ENCODE peak calls at places on chromosome X, in four cellular contexts. X, H, G and M are unnamed samples.

GRCh38 chrX:139826065-139827044 is 106.5 kb downstream of the ATP11C start:
- DNase-seq in X (peak; percentile 83), H (peak; percentile 66), G (no peak), M (no peak)

GRCh38 chrX:118666521-118666920 is 60.9 kb upstream of the IL13RA1 start:
- DNase-seq in X (peak; percentile 31), G (no peak), H (no peak), M (no peak)

GRCh38 chrX:134898450-134898849 is 92.3 kb upstream of the SMIM10 start:
- DNase-seq in X (peak; percentile 45), H (peak; percentile 40), G (no peak), M (no peak)

GRCh38 chrX:9562851-9563250 is 98.0 kb downstream of the TBL1X start:
- DNase-seq in H (no peak), G (no peak), X (peak; percentile 89), M (no peak)

GRCh38 chrX:103464071-103464773 is 55.1 kb downstream of the RAB40A start:
- DNase-seq in X (peak; percentile 47), G (no peak), H (peak; percentile 55), M (peak; percentile 28)

GRCh38 chrX:30865020-30865419 is 24.0 kb downstream of the TAB3 start:
- DNase-seq in X (no peak), H (no peak), G (no peak), M (peak; percentile 30)

GRCh38 chrX:8868070-8868795 is 67.0 kb upstream of the FAM9A start:
- DNase-seq in X (peak; percentile 95), G (no peak), H (no peak), M (no peak)

GRCh38 chrX:21745756-21746155 is 12.2 kb downstream of the SMPX start:
- DNase-seq in G (no peak), H (peak; percentile 24), X (peak; percentile 25), M (peak; percentile 18)

GRCh38 chrX:41351923-41352322 is 18.0 kb downstream of the DDX3X start:
- DNase-seq in X (peak; percentile 10), H (peak; percentile 1), G (no peak), M (no peak)

GRCh38 chrX:83759872-83760271 is 101.1 kb upstream of the CYLC1 start:
- DNase-seq in X (peak; percentile 9), H (no peak), G (no peak), M (no peak)

GRCh38 chrX:136061302-136061701 is 76.1 kb downstream of the SLC9A6 start:
- DNase-seq in G (no peak), X (no peak), H (no peak), M (no peak)

GRCh38 chrX:129759576-129760061 is 20.1 kb upstream of the SASH3 start:
- DNase-seq in H (peak; percentile 18), X (peak; percentile 83), G (no peak), M (peak; percentile 18)

GRCh38 chrX:28773807-28774206 is 186.6 kb downstream of the IL1RAPL1 start:
- DNase-seq in H (no peak), X (no peak), G (no peak), M (no peak)

GRCh38 chrX:141669689-141670088 is 28.9 kb downstream of the SPANXD start:
- DNase-seq in H (no peak), X (no peak), G (no peak), M (no peak)

GRCh38 chrX:17496407-17496806 is 121.4 kb downstream of the NHS start:
- DNase-seq in H (no peak), G (no peak), X (no peak), M (no peak)

GRCh38 chrX:154441564-154441963 is 2.4 kb upstream of the FAM50A start:
- DNase-seq in G (no peak), H (no peak), X (no peak), M (no peak)

GRCh38 chrX:154444755-154445246 is 860 bp downstream of the FAM50A start:
- DNase-seq in X (no peak), H (no peak), G (no peak), M (no peak)

GRCh38 chrX:154441984-154442707 is 1.8 kb upstream of the FAM50A start:
- DNase-seq in X (no peak), G (no peak), H (no peak), M (no peak)

GRCh38 chrX:154444001-154444754 is at the start of gene FAM50A:
- DNase-seq in G (no peak), X (peak; percentile 42), H (peak; percentile 40), M (peak; percentile 86)

DNA sequence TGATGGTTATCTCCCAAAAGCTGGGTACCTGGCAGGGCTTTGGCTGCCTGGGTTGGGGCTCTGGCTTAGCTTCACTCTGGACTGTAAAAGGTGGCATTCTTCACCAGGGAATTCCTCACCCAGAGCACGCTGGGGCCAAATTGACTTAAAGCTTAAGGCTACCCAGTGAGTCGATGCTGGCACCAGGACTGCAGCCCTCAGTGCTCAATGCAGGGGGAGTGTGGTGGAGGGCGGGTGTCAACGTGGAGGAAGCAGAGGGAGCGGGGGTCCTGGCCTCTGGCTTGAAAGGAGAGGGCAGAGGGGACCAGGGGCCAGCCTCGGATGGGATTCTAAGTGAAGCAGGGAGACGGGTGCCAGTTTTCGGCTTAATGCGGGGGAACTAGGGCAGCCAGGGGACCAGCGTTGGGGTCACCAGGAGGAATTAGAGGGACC is 446 bp upstream of the FAM50A start:
- DNase-seq in G (no peak), X (no peak), H (no peak), M (no peak)
- TF ChIP-seq FOS in G (no peak), X (no peak), H (no peak), M (no peak)

DNA sequence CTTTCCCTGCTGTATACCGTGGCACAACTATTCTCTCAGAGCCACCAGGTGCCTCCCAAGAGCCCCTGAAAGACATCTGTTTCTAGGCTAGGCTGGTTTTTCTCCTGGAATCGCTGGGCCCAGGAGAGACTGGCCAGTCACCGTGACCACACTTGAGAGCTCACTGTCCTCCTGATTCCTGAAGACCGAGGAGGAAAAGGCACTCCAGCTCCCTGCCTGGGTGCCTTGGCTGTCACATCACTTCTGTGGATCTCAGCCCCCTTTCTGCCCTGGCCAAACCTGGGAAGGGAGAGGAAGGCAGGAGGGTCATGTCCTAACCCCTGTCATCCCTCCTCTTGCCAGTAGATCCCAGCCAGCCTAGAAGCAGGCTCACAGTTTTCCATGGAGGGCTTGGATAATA is 54.7 kb upstream of the LAS1L start:
- DNase-seq in G (no peak), X (no peak), H (no peak), M (no peak)
- TF ChIP-seq FOS in G (no peak), X (no peak), H (no peak), M (no peak)

GRCh38 chrX:116241001-116241400 is 70.5 kb downstream of the AGTR2 start:
- DNase-seq in X (no peak), H (no peak), G (no peak), M (no peak)

GRCh38 chrX:116240446-116240845 is 69.9 kb downstream of the AGTR2 start:
- DNase-seq in G (no peak), H (no peak), X (no peak), M (no peak)

GRCh38 chrX:116238866-116239265 is 68.3 kb downstream of the AGTR2 start:
- DNase-seq in X (no peak), H (no peak), G (no peak), M (no peak)

GRCh38 chrX:116238093-116238492 is 67.5 kb downstream of the AGTR2 start:
- DNase-seq in H (no peak), X (no peak), G (no peak), M (no peak)

DNA sequence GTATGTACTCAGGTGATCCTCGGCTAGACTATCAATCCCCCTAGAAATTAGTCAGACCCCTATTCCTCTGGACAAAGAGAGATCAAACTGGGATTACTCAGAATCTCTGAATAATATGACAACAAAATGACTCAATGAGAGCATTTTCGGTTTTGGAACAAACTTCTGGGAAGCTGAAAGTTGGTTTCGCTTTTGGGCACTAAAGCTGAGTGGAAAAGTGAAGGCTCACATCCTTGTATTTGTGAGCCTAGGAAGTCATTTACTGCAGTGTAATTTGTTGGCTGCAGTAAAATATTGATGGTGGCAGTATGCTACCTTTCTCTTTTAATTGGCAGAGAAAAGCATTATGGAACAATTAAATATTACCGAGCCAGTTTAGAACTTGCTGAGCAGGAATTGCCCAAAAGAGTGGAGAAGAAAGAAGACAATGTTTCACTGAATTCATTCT is 69.4 kb downstream of the AGTR2 start:
- DNase-seq in G (no peak), X (no peak), H (no peak), M (no peak)
- TF ChIP-seq FOS in G (no peak), X (no peak), H (no peak), M (no peak)

DNA sequence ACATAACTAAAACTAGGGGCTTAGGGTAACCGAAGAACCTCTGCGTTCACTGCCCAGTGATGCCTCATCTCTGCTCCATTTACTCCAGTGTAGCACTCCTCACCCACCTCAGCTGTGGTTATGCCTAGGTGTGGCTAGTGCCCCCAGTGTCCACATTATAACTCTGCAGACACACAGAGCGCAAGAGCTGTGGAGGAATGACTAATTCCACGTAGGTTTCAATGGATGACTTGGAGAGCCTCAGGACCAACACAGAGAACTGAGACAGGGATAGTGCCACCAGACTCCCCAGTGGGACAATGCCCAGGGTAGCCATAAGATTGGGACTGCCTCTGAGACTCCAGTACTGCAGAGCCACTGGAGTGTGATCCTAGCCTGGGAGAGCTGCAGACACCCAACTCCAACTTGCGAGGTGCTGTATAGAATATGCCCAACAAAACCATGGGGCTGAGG is 542.4 kb upstream of the DIPK2B start:
- DNase-seq in H (peak; percentile 61), X (peak; percentile 75), G (no peak), M (no peak)
- TF ChIP-seq FOS in H (no peak), X (no peak), G (no peak), M (no peak)

GRCh38 chrX:23118890-23119527 is 119.2 kb downstream of the DDX53 start:
- DNase-seq in G (no peak), X (no peak), H (no peak), M (no peak)
- TF ChIP-seq FOS in G (no peak), X (no peak), H (no peak), M (no peak)

GRCh38 chrX:68941385-68941952 is 112.6 kb downstream of the EFNB1 start:
- DNase-seq in X (peak; percentile 15), H (no peak), G (no peak), M (no peak)
- TF ChIP-seq FOS in X (no peak), H (no peak), G (no peak), M (no peak)

DNA sequence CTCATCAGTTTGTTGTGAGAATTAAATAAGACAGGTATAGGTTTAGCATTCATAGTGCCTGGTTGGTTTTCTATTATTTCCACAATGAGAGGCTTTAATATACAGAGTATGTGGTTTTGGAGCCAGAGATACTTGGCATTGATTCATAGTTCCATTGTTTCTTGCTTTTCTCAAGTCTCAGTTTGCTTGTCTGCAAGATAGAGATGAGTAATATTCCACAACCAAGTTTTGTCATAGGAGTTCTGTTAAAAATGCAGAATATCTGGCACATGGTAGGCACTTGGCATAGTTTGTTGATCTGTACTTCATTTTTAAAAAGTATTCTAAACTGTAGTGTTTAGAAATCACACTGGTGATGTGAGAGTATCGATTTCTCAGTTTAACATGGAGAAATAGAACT is 37.5 kb upstream of the EDA2R start:
- DNase-seq in H (peak; percentile 2), G (no peak), X (peak; percentile 27), M (no peak)
- TF ChIP-seq FOS in H (no peak), G (no peak), X (no peak), M (no peak)